ENCODE peak calls at places on chromosomes 13 and 19, in seven cellular contexts. P, F, K, B, Z, R and H are unnamed samples.

GRCh38 chr19:17873661-17874422 is 2.1 kb downstream of the SLC5A5 start:
- DNase-seq in K (peak), P (peak), B (no peak), F (no peak), Z (peak), R (no peak), H (peak)

GRCh38 chr19:32337176-32337808 is 8.1 kb upstream of the ZNF507 start:
- DNase-seq in Z (no peak), P (no peak), K (peak), R (no peak), F (no peak), B (peak), H (no peak)

GRCh38 chr13:46796129-46796514 is 839 bp downstream of the ESD start:
- DNase-seq in Z (no peak), R (no peak), B (no peak), P (no peak), K (peak), F (no peak), H (no peak)

GRCh38 chr19:2542341-2543069 is 66.6 kb downstream of the GADD45B start:
- DNase-seq in B (no peak), P (no peak), K (no peak), Z (no peak), F (no peak), R (no peak), H (no peak)

GRCh38 chr13:27374126-27374613 is 50.2 kb upstream of the GTF3A start:
- DNase-seq in K (peak), P (no peak), B (no peak), R (no peak), Z (no peak), F (no peak), H (no peak)

GRCh38 chr13:27481766-27482165 is 31.4 kb upstream of the MTIF3 start:
- DNase-seq in R (no peak), P (peak), F (no peak), Z (no peak), K (peak), B (peak), H (peak)

GRCh38 chr19:14818588-14818987 is 16.4 kb downstream of the OR7A5 start:
- DNase-seq in K (no peak), R (no peak), F (no peak), P (no peak), B (no peak), Z (no peak), H (no peak)

GRCh38 chr19:7900931-7901330 is 2.7 kb upstream of the MAP2K7 start:
- DNase-seq in B (no peak), P (no peak), R (no peak), K (no peak), Z (no peak), F (no peak), H (no peak)

GRCh38 chr19:47013041-47013517 is 6.6 kb upstream of the NPAS1 start:
- DNase-seq in B (peak), P (peak), K (peak), R (no peak), F (peak), Z (peak), H (peak)

GRCh38 chr13:22800726-22801401 is 379.9 kb upstream of the SGCG start:
- DNase-seq in F (no peak), Z (no peak), K (peak), P (peak), B (peak), R (no peak), H (no peak)

GRCh38 chr19:1567848-1568227 is 287 bp downstream of the MEX3D start:
- DNase-seq in Z (no peak), K (no peak), F (no peak), B (no peak), R (no peak), P (no peak), H (no peak)

GRCh38 chr19:55552620-55553019 is 7.3 kb upstream of the SBK3 start:
- DNase-seq in Z (no peak), B (peak), F (peak), K (peak), R (no peak), P (no peak), H (peak)

GRCh38 chr13:102309110-102309509 is 92.7 kb downstream of the FGF14 start:
- DNase-seq in Z (no peak), F (no peak), B (no peak), K (no peak), P (no peak), R (no peak), H (no peak)

GRCh38 chr19:10683064-10683426 is 18.2 kb upstream of the QTRT1 start:
- DNase-seq in P (no peak), K (no peak), B (no peak), R (no peak), F (no peak), Z (no peak), H (no peak)

GRCh38 chr13:110382229-110382628 is 75.1 kb downstream of the COL4A2 start:
- DNase-seq in K (peak), R (no peak), P (no peak), F (no peak), Z (no peak), B (peak), H (no peak)

GRCh38 chr13:110379905-110380341 is 72.8 kb downstream of the COL4A2 start:
- DNase-seq in F (no peak), K (peak), Z (no peak), P (no peak), R (no peak), B (no peak), H (no peak)

GRCh38 chr13:110379358-110379757 is 72.3 kb downstream of the COL4A2 start:
- DNase-seq in B (no peak), Z (no peak), F (no peak), R (no peak), P (no peak), K (no peak), H (no peak)

GRCh38 chr13:110380359-110381028 is 73.4 kb downstream of the COL4A2 start:
- DNase-seq in Z (no peak), F (no peak), P (no peak), B (peak), R (no peak), K (peak), H (no peak)

DNA sequence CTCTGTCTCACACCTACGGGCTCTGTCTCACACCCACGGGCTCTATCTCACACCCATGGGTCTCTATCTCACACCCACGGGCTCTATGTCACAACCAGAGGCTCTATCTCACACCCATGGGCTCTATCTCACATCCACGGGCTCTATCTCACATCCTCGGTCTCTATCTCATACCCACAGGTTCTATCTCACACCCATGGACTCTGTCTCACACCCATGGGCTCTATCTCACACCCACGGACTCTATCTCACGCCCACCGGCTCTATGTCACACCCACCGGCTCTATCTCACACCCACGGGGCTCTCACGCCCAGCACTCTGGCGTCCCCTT is 73.9 kb downstream of the COL4A2 start:
- DNase-seq in K (no peak), R (no peak), Z (no peak), P (no peak), B (no peak), F (no peak), H (no peak)
- H3K4me3 ChIP-seq in K (no peak), R (no peak), Z (no peak), P (no peak), B (no peak), F (no peak), H (no peak)

GRCh38 chr19:41547569-41547968 is 28.4 kb upstream of the CEACAM21 start:
- DNase-seq in Z (no peak), F (no peak), B (no peak), P (no peak), K (no peak), R (no peak), H (no peak)

GRCh38 chr19:41548047-41548446 is 27.9 kb upstream of the CEACAM21 start:
- DNase-seq in K (no peak), Z (no peak), B (no peak), R (no peak), F (no peak), P (no peak), H (no peak)

GRCh38 chr19:41551711-41552110 is 24.3 kb upstream of the CEACAM21 start:
- DNase-seq in P (no peak), Z (no peak), F (no peak), K (no peak), R (no peak), B (no peak), H (peak)

GRCh38 chr19:41551212-41551610 is 24.8 kb upstream of the CEACAM21 start:
- DNase-seq in K (no peak), P (no peak), Z (no peak), R (no peak), F (no peak), B (no peak), H (no peak)

DNA sequence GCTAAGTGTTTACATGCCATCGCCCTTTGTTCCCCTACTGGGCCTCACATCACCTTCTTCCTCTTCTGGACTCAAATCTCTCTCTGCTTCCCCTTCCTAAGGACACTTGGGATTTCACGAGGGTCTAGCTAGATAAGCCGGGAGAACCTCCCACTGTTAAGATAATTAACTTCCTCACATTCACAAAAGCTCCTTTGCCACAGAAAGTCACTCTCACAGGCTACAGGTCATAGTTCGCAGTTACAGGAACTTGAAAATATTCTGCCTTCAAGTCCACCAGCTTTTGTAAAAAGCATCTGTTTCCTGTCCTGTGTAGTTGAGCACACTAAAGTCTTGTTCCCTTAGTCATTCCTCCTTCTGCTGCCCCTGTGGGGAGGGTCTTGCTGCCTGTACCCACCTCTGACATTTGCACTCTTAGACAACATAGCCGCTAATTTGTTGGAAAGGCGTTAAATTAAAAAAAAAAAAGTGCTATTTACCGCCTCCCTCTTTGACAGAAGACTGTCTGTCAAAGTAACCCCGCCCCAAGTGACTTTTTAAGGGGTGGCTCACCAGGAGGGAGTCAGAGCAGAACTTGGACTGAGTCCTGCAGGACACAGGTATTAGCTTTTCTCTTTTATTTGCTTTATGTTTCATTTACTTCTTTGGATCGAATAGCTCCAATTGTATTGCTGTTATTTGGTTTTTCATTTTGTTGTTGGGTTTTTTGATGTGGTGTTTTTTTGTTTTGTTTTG is 26.8 kb upstream of the CEACAM21 start:
- DNase-seq in P (no peak), Z (peak), B (peak), F (no peak), R (no peak), K (no peak), H (peak)
- H3K4me3 ChIP-seq in P (no peak), Z (peak), B (no peak), F (no peak), R (peak), K (no peak), H (peak)

DNA sequence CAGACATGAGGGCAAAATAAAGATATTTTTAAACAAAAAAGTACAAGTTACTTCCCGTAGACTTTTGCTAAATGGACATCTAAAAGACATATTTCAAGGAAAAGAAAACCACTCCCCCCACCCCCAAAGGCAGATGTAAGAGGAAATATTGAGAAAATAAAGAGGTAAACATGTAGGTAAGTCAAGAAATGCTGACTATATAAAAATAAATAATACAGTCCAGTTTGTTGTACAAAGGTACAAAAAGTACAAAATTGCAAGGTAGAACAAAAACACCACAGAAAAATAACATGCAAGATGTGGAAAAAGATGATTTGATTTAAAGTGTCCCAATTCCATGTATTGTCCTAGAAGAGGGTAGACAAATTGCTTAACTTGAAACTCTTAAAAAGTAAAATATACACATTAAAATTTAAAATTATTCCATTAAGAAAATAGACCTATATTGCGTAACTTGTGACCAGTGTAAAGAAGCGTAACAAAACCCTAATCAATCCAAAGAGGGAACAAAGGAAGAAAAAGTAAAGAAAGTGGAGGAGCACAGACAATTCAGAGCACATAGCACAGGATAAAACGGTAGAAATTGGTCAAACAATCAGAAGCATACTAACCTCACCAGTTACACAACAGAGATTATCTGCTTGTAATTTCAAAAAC is 58.4 kb upstream of the FAM216B start:
- DNase-seq in Z (no peak), B (no peak), P (no peak), K (no peak), F (no peak), R (no peak), H (no peak)
- H3K4me3 ChIP-seq in Z (no peak), B (no peak), P (no peak), K (no peak), F (no peak), R (no peak), H (no peak)

DNA sequence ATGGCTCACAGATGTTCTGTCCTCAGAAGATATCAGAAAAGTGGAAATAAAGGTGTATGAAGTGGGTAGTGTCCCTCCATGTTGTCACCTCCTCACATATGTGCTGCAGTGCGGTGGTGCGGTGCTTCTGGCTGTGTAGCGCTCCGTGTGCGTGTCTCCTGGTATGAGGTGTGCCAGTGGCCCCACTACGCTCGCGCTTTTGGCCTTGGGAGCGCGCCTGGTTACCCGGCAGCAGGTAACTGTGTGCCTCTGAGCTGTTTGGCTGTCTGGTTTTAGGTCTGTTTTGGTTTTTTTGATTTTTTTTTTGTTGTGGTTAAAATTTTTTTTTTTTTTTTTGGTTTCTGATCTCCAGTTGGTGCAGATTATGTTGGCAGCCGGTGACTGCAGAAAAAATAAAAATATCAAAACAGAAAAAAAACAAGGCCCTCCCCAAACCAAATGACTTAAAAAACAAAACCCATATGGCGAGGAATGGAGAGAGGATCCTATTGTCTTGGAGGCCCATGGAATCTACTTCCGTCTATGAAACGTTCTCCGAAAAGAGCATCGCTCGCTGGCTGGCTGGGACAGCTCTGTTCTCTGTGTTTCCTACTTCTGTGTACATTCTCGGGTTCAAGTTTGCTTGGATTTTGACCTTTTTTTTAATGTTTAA is 7.9 kb downstream of the HNRNPL start:
- DNase-seq in Z (peak), F (no peak), K (no peak), R (no peak), P (no peak), B (no peak), H (no peak)
- H3K4me3 ChIP-seq in Z (no peak), F (no peak), K (no peak), R (peak), P (no peak), B (no peak), H (no peak)

GRCh38 chr13:90395846-90396245 is 951.6 kb upstream of the MIR17HG start:
- DNase-seq in R (no peak), K (no peak), B (no peak), Z (no peak), P (no peak), F (no peak), H (no peak)
- H3K4me3 ChIP-seq in R (no peak), K (no peak), B (no peak), Z (no peak), P (no peak), F (no peak), H (no peak)